ENCODE peak calls at places on chromosomes 11 and 22, in ten cellular contexts. One of them, this sample, is unnamed.

GRCh38 chr11:132864811-132865576 is 667.3 kb downstream of the OPCML start:
- DNase-seq in mucosa of descending colon: no peak
- DNase-seq in colonic mucosa: no peak
- DNase-seq in A549: no peak
- DNase-seq in AG04449: no peak
- DNase-seq in upper lobe of right lung: no peak
- DNase-seq in fibroblast of mammary gland: no peak
- DNase-seq in astrocyte of the spinal cord: no peak
- DNase-seq in cardiac fibroblast: no peak
- DNase-seq in stomach: no peak
- DNase-seq in this sample: no peak

GRCh38 chr11:79708319-79708928 is 267.6 kb upstream of the TENM4 start:
- DNase-seq in mucosa of descending colon: peak; percentile 14
- DNase-seq in colonic mucosa: peak; percentile 26
- DNase-seq in A549: peak; percentile 3
- DNase-seq in AG04449: peak; percentile 4
- DNase-seq in upper lobe of right lung: no peak
- DNase-seq in fibroblast of mammary gland: peak; percentile 34
- DNase-seq in astrocyte of the spinal cord: peak; percentile 41
- DNase-seq in cardiac fibroblast: peak; percentile 32
- DNase-seq in stomach: no peak
- DNase-seq in this sample: peak; percentile 9

GRCh38 chr11:26025680-26026079 is 306.2 kb upstream of the ANO3 start:
- DNase-seq in mucosa of descending colon: no peak
- DNase-seq in colonic mucosa: no peak
- DNase-seq in A549: no peak
- DNase-seq in AG04449: no peak
- DNase-seq in upper lobe of right lung: no peak
- DNase-seq in fibroblast of mammary gland: peak; percentile 7
- DNase-seq in astrocyte of the spinal cord: no peak
- DNase-seq in cardiac fibroblast: peak; percentile 65
- DNase-seq in stomach: no peak
- DNase-seq in this sample: no peak

GRCh38 chr11:96015911-96016565 is 92.1 kb upstream of the MTMR2 start:
- DNase-seq in mucosa of descending colon: no peak
- DNase-seq in colonic mucosa: no peak
- DNase-seq in A549: no peak
- DNase-seq in AG04449: no peak
- DNase-seq in upper lobe of right lung: no peak
- DNase-seq in fibroblast of mammary gland: no peak
- DNase-seq in astrocyte of the spinal cord: no peak
- DNase-seq in cardiac fibroblast: no peak
- DNase-seq in stomach: no peak
- DNase-seq in this sample: no peak

GRCh38 chr22:41407433-41407832 is 25.7 kb downstream of the TEF start:
- DNase-seq in mucosa of descending colon: no peak
- DNase-seq in colonic mucosa: no peak
- DNase-seq in A549: no peak
- DNase-seq in AG04449: no peak
- DNase-seq in upper lobe of right lung: no peak
- DNase-seq in fibroblast of mammary gland: no peak
- DNase-seq in astrocyte of the spinal cord: no peak
- DNase-seq in cardiac fibroblast: no peak
- DNase-seq in stomach: no peak
- DNase-seq in this sample: no peak

GRCh38 chr22:24315367-24315781 is 44.7 kb downstream of the SPECC1L start:
- DNase-seq in mucosa of descending colon: no peak
- DNase-seq in colonic mucosa: no peak
- DNase-seq in A549: no peak
- DNase-seq in AG04449: no peak
- DNase-seq in upper lobe of right lung: no peak
- DNase-seq in fibroblast of mammary gland: no peak
- DNase-seq in astrocyte of the spinal cord: peak; percentile 49
- DNase-seq in cardiac fibroblast: no peak
- DNase-seq in stomach: no peak
- DNase-seq in this sample: no peak

GRCh38 chr22:23376256-23376655 is 195.9 kb downstream of the BCR start:
- DNase-seq in mucosa of descending colon: peak; percentile 71
- DNase-seq in colonic mucosa: peak; percentile 59
- DNase-seq in A549: peak; percentile 23
- DNase-seq in AG04449: no peak
- DNase-seq in upper lobe of right lung: no peak
- DNase-seq in fibroblast of mammary gland: peak; percentile 17
- DNase-seq in astrocyte of the spinal cord: no peak
- DNase-seq in cardiac fibroblast: peak; percentile 25
- DNase-seq in stomach: no peak
- DNase-seq in this sample: no peak

GRCh38 chr11:97974798-97975498 is 1045.8 kb upstream of the CNTN5 start:
- DNase-seq in mucosa of descending colon: no peak
- DNase-seq in colonic mucosa: no peak
- DNase-seq in A549: no peak
- DNase-seq in AG04449: no peak
- DNase-seq in upper lobe of right lung: no peak
- DNase-seq in fibroblast of mammary gland: no peak
- DNase-seq in astrocyte of the spinal cord: no peak
- DNase-seq in cardiac fibroblast: no peak
- DNase-seq in stomach: no peak
- DNase-seq in this sample: no peak

GRCh38 chr11:57546869-57547518 is 9.6 kb downstream of the SMTNL1 start:
- DNase-seq in mucosa of descending colon: no peak
- DNase-seq in colonic mucosa: no peak
- DNase-seq in A549: peak; percentile 59
- DNase-seq in AG04449: no peak
- DNase-seq in upper lobe of right lung: peak; percentile 20
- DNase-seq in fibroblast of mammary gland: peak; percentile 69
- DNase-seq in astrocyte of the spinal cord: peak; percentile 20
- DNase-seq in cardiac fibroblast: peak; percentile 66
- DNase-seq in stomach: no peak
- DNase-seq in this sample: no peak

GRCh38 chr11:105719073-105719846 is 109.4 kb downstream of the GRIA4 start:
- DNase-seq in mucosa of descending colon: no peak
- DNase-seq in colonic mucosa: no peak
- DNase-seq in A549: peak; percentile 10
- DNase-seq in AG04449: peak; percentile 9
- DNase-seq in upper lobe of right lung: no peak
- DNase-seq in fibroblast of mammary gland: no peak
- DNase-seq in astrocyte of the spinal cord: peak; percentile 87
- DNase-seq in cardiac fibroblast: peak; percentile 26
- DNase-seq in stomach: no peak
- DNase-seq in this sample: peak; percentile 3

GRCh38 chr22:50051930-50052329 is 6.2 kb downstream of the TTLL8 start:
- DNase-seq in mucosa of descending colon: no peak
- DNase-seq in colonic mucosa: no peak
- DNase-seq in A549: no peak
- DNase-seq in AG04449: no peak
- DNase-seq in upper lobe of right lung: no peak
- DNase-seq in fibroblast of mammary gland: no peak
- DNase-seq in astrocyte of the spinal cord: no peak
- DNase-seq in cardiac fibroblast: no peak
- DNase-seq in stomach: no peak
- DNase-seq in this sample: no peak

GRCh38 chr11:117011541-117011908 is 86.7 kb downstream of the SIK3 start:
- DNase-seq in mucosa of descending colon: no peak
- DNase-seq in colonic mucosa: no peak
- DNase-seq in A549: no peak
- DNase-seq in AG04449: no peak
- DNase-seq in upper lobe of right lung: no peak
- DNase-seq in fibroblast of mammary gland: peak; percentile 90
- DNase-seq in astrocyte of the spinal cord: no peak
- DNase-seq in cardiac fibroblast: peak; percentile 91
- DNase-seq in stomach: no peak
- DNase-seq in this sample: no peak

GRCh38 chr11:129279326-129280026 is 87.4 kb upstream of the ARHGAP32 start:
- DNase-seq in mucosa of descending colon: peak; percentile 90
- DNase-seq in colonic mucosa: peak; percentile 83
- DNase-seq in A549: peak; percentile 57
- DNase-seq in AG04449: no peak
- DNase-seq in upper lobe of right lung: peak; percentile 93
- DNase-seq in fibroblast of mammary gland: peak; percentile 56
- DNase-seq in astrocyte of the spinal cord: peak; percentile 72
- DNase-seq in cardiac fibroblast: peak; percentile 69
- DNase-seq in stomach: peak; percentile 83
- DNase-seq in this sample: peak; percentile 89
- TF ChIP-seq CTCF in mucosa of descending colon: no peak
- TF ChIP-seq CTCF in colonic mucosa: no peak
- TF ChIP-seq CTCF in A549: peak; percentile 21
- TF ChIP-seq CTCF in AG04449: peak; percentile 13
- TF ChIP-seq CTCF in upper lobe of right lung: no peak
- TF ChIP-seq CTCF in fibroblast of mammary gland: no peak
- TF ChIP-seq CTCF in astrocyte of the spinal cord: no peak
- TF ChIP-seq CTCF in cardiac fibroblast: no peak
- TF ChIP-seq CTCF in stomach: no peak
- TF ChIP-seq CTCF in this sample: no peak

DNA sequence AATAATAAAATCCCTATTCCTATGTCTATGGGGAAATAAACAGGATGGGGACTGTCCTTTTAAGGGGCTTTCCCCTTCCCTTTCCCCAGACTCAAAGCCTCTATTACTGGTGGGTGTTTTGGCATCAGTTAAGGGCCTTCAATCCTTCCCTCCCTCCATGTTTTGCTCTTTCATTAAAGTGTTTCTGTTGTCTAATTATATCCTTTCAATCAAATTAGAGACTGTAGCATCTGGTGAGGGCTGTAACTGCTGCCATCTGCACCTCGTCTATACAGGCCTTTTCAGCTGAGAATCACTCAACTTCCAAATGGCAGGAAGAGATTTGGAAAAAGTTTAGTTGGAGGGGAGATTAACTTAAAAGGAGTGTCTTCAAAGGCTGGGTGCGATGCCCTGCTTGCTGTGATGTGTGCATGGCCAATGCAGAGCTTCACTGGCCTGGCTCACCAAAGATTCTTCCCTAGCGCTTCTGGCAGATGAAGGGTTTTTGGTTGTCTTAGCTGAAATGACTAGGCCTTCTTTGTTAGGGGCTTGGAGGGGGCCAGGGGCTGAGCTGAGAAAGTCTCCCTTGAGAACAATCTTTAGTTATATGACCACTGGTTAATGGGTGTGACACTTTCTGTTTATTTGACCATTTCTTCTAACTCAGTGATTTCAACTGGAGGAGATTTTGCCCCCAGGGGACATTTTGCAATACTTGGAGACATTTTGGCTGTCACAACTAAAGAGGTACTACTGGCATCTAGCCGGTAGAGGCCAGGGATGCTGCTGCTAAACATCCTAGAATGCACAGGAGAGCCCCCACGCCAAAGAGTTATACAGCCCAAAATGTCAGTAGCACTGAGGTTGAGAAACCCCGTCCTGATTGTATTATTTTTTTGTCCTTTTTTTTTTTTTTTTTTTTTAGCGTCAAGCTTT is 7.5 kb downstream of the KREMEN1 start:
- DNase-seq in mucosa of descending colon: no peak
- DNase-seq in colonic mucosa: no peak
- DNase-seq in A549: no peak
- DNase-seq in AG04449: no peak
- DNase-seq in upper lobe of right lung: no peak
- DNase-seq in fibroblast of mammary gland: peak; percentile 38
- DNase-seq in astrocyte of the spinal cord: no peak
- DNase-seq in cardiac fibroblast: peak; percentile 29
- DNase-seq in stomach: no peak
- DNase-seq in this sample: no peak
- TF ChIP-seq CTCF in mucosa of descending colon: no peak
- TF ChIP-seq CTCF in colonic mucosa: no peak
- TF ChIP-seq CTCF in A549: no peak
- TF ChIP-seq CTCF in AG04449: no peak
- TF ChIP-seq CTCF in upper lobe of right lung: no peak
- TF ChIP-seq CTCF in fibroblast of mammary gland: no peak
- TF ChIP-seq CTCF in astrocyte of the spinal cord: no peak
- TF ChIP-seq CTCF in cardiac fibroblast: peak; percentile 2
- TF ChIP-seq CTCF in stomach: no peak
- TF ChIP-seq CTCF in this sample: no peak

GRCh38 chr11:19320764-19321163 is 80.0 kb upstream of the E2F8 start:
- DNase-seq in mucosa of descending colon: no peak
- DNase-seq in colonic mucosa: no peak
- DNase-seq in A549: no peak
- DNase-seq in AG04449: no peak
- DNase-seq in upper lobe of right lung: no peak
- DNase-seq in fibroblast of mammary gland: peak; percentile 7
- DNase-seq in astrocyte of the spinal cord: no peak
- DNase-seq in cardiac fibroblast: no peak
- DNase-seq in stomach: no peak
- DNase-seq in this sample: no peak

GRCh38 chr11:19326499-19326898 is 85.8 kb upstream of the E2F8 start:
- DNase-seq in mucosa of descending colon: no peak
- DNase-seq in colonic mucosa: no peak
- DNase-seq in A549: peak; percentile 17
- DNase-seq in AG04449: no peak
- DNase-seq in upper lobe of right lung: no peak
- DNase-seq in fibroblast of mammary gland: peak; percentile 58
- DNase-seq in astrocyte of the spinal cord: peak; percentile 14
- DNase-seq in cardiac fibroblast: peak; percentile 61
- DNase-seq in stomach: no peak
- DNase-seq in this sample: no peak

GRCh38 chr11:19327280-19327679 is 86.5 kb upstream of the E2F8 start:
- DNase-seq in mucosa of descending colon: no peak
- DNase-seq in colonic mucosa: no peak
- DNase-seq in A549: no peak
- DNase-seq in AG04449: no peak
- DNase-seq in upper lobe of right lung: no peak
- DNase-seq in fibroblast of mammary gland: no peak
- DNase-seq in astrocyte of the spinal cord: no peak
- DNase-seq in cardiac fibroblast: no peak
- DNase-seq in stomach: no peak
- DNase-seq in this sample: no peak

GRCh38 chr11:19321351-19321750 is 80.6 kb upstream of the E2F8 start:
- DNase-seq in mucosa of descending colon: no peak
- DNase-seq in colonic mucosa: no peak
- DNase-seq in A549: no peak
- DNase-seq in AG04449: no peak
- DNase-seq in upper lobe of right lung: no peak
- DNase-seq in fibroblast of mammary gland: no peak
- DNase-seq in astrocyte of the spinal cord: no peak
- DNase-seq in cardiac fibroblast: no peak
- DNase-seq in stomach: no peak
- DNase-seq in this sample: no peak

DNA sequence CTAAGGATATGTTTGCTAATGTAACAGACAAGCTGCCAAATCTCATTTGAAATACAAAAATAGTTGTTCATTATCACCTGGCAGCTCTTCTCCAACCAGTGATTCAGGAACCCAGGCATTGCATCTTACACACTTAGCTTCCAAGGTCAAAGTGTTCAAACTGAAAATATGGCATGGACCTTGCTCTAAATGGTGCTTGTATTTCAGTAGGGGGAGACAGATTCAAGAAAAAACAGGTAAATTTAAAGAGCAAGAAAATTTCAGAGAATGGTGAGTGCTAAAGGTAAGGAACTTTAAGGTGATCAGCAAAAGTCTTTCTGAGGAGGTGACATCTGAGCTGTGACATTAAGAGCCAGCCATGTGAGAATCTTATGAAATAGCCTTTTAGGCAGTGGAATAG is 82.8 kb upstream of the E2F8 start:
- DNase-seq in mucosa of descending colon: no peak
- DNase-seq in colonic mucosa: no peak
- DNase-seq in A549: no peak
- DNase-seq in AG04449: no peak
- DNase-seq in upper lobe of right lung: no peak
- DNase-seq in fibroblast of mammary gland: peak; percentile 25
- DNase-seq in astrocyte of the spinal cord: no peak
- DNase-seq in cardiac fibroblast: peak; percentile 31
- DNase-seq in stomach: no peak
- DNase-seq in this sample: no peak
- TF ChIP-seq CTCF in mucosa of descending colon: no peak
- TF ChIP-seq CTCF in colonic mucosa: no peak
- TF ChIP-seq CTCF in A549: peak; percentile 15
- TF ChIP-seq CTCF in AG04449: peak; percentile 1
- TF ChIP-seq CTCF in upper lobe of right lung: no peak
- TF ChIP-seq CTCF in fibroblast of mammary gland: peak; percentile 32
- TF ChIP-seq CTCF in astrocyte of the spinal cord: peak; percentile 42
- TF ChIP-seq CTCF in cardiac fibroblast: peak; percentile 24
- TF ChIP-seq CTCF in stomach: no peak
- TF ChIP-seq CTCF in this sample: no peak

GRCh38 chr11:1691027-1691877 is 5.7 kb upstream of the KRTAP5-6 start:
- DNase-seq in mucosa of descending colon: no peak
- DNase-seq in colonic mucosa: no peak
- DNase-seq in A549: no peak
- DNase-seq in AG04449: no peak
- DNase-seq in upper lobe of right lung: no peak
- DNase-seq in fibroblast of mammary gland: no peak
- DNase-seq in astrocyte of the spinal cord: no peak
- DNase-seq in cardiac fibroblast: no peak
- DNase-seq in stomach: no peak
- DNase-seq in this sample: no peak
- TF ChIP-seq CTCF in mucosa of descending colon: no peak
- TF ChIP-seq CTCF in colonic mucosa: no peak
- TF ChIP-seq CTCF in A549: no peak
- TF ChIP-seq CTCF in AG04449: no peak
- TF ChIP-seq CTCF in upper lobe of right lung: no peak
- TF ChIP-seq CTCF in fibroblast of mammary gland: no peak
- TF ChIP-seq CTCF in astrocyte of the spinal cord: no peak
- TF ChIP-seq CTCF in cardiac fibroblast: no peak
- TF ChIP-seq CTCF in stomach: no peak
- TF ChIP-seq CTCF in this sample: no peak